ENCODE peak calls at places on chromosome 1, in nine cellular contexts. W is uterus, O is lung, Q is ascending aorta, T is tibial nerve, F is pancreas, X is BE2C, M is tibial artery, J is heart left ventricle. S is an unnamed sample. For H3K9me3, the result is how much of the 10 kb centered on the place peaks cover.

GRCh38 chr1:217526636-217527035 is 104.3 kb downstream of the GPATCH2 start:
- DNase-seq in F (no peak), X (no peak), J (no peak), T (no peak), W (no peak), O (no peak), M (no peak), Q (no peak), S (no peak)

GRCh38 chr1:237769916-237770315 is 120.8 kb downstream of the ZP4 start:
- DNase-seq in Q (no peak), O (no peak), M (no peak), W (no peak), J (no peak), T (no peak), F (no peak), X (no peak), S (no peak)

GRCh38 chr1:202807926-202808757 is at the start of gene KDM5B:
- DNase-seq in F (peak), J (peak), Q (no peak), T (no peak), M (peak), X (peak), O (peak), W (peak), S (peak)

GRCh38 chr1:208044568-208045241 is 133.8 kb upstream of the CD34 start:
- DNase-seq in T (no peak), W (no peak), Q (no peak), M (no peak), F (no peak), J (no peak), O (no peak), X (no peak), S (peak)

GRCh38 chr1:39183503-39184353 is 20.8 kb upstream of the MACF1 start:
- DNase-seq in Q (no peak), W (no peak), T (no peak), X (peak), M (no peak), J (peak), O (peak), F (no peak), S (peak)

GRCh38 chr1:210584439-210585113 is 255.9 kb downstream of the HHAT start:
- DNase-seq in X (peak), O (peak), T (peak), J (peak), Q (no peak), F (peak), M (peak), W (peak), S (peak)

GRCh38 chr1:147834189-147834588 is 68.4 kb upstream of the GJA8 start:
- DNase-seq in F (no peak), O (no peak), X (no peak), Q (no peak), T (no peak), W (no peak), M (no peak), J (no peak), S (no peak)

GRCh38 chr1:234918216-234918841 is 210.3 kb downstream of the TOMM20 start:
- DNase-seq in M (peak), W (no peak), X (no peak), O (no peak), T (no peak), J (peak), F (no peak), Q (no peak), S (peak)

GRCh38 chr1:69320679-69321310 is 246.9 kb upstream of the LRRC7 start:
- DNase-seq in J (no peak), Q (no peak), O (no peak), M (no peak), F (no peak), X (no peak), T (no peak), W (no peak), S (no peak)

GRCh38 chr1:24745711-24746582 is 700 bp downstream of the CLIC4 start:
- DNase-seq in M (peak), T (peak), X (peak), O (peak), W (peak), F (peak), Q (no peak), J (peak), S (peak)

GRCh38 chr1:23343246-23344110 is 606 bp downstream of the HNRNPR start:
- DNase-seq in Q (no peak), F (no peak), X (no peak), T (no peak), O (no peak), M (peak), J (no peak), W (no peak), S (no peak)

GRCh38 chr1:179083031-179083345 is 1.1 kb downstream of the TOR3A start:
- DNase-seq in J (no peak), W (no peak), M (no peak), X (no peak), O (no peak), T (no peak), F (no peak), Q (no peak), S (no peak)

GRCh38 chr1:8059161-8059622 is 33.1 kb upstream of the ERRFI1 start:
- DNase-seq in W (no peak), O (no peak), F (no peak), T (no peak), M (no peak), X (no peak), Q (no peak), J (no peak), S (no peak)

GRCh38 chr1:43004587-43005459 is 46.2 kb upstream of the SLC2A1 start:
- DNase-seq in O (no peak), X (no peak), F (no peak), J (no peak), T (no peak), Q (no peak), W (no peak), M (no peak), S (no peak)

GRCh38 chr1:94092210-94092613 is 28.7 kb downstream of the ABCA4 start:
- DNase-seq in T (no peak), W (no peak), X (no peak), F (no peak), Q (no peak), J (peak), O (no peak), M (no peak), S (no peak)

GRCh38 chr1:240608707-240609106 is 3.2 kb downstream of the GREM2 start:
- DNase-seq in T (no peak), M (no peak), F (no peak), W (no peak), J (no peak), X (peak), Q (no peak), O (no peak), S (no peak)

GRCh38 chr1:50275564-50275963 is 147.7 kb downstream of the DMRTA2 start:
- DNase-seq in W (no peak), Q (no peak), M (no peak), F (no peak), O (no peak), X (peak), T (no peak), J (no peak), S (no peak)

GRCh38 chr1:108819878-108820277 is 37.0 kb downstream of the AKNAD1 start:
- DNase-seq in F (no peak), J (no peak), O (no peak), Q (no peak), X (no peak), M (no peak), W (no peak), T (no peak), S (no peak)

GRCh38 chr1:170200665-170201397 is 55.1 kb downstream of the NTMT2 start:
- DNase-seq in Q (no peak), T (no peak), M (no peak), F (no peak), W (no peak), X (no peak), J (no peak), O (no peak), S (no peak)

GRCh38 chr1:18203645-18204044 is 96.0 kb downstream of the IGSF21 start:
- DNase-seq in J (no peak), Q (no peak), F (no peak), T (no peak), X (no peak), M (no peak), O (no peak), W (no peak), S (no peak)

GRCh38 chr1:234433563-234434285 is 45.3 kb downstream of the TARBP1 start:
- DNase-seq in T (no peak), O (no peak), J (no peak), F (no peak), Q (no peak), X (no peak), W (no peak), M (no peak), S (no peak)

GRCh38 chr1:243325305-243325890 is 69.6 kb downstream of the SDCCAG8 start:
- DNase-seq in M (no peak), X (peak), J (no peak), F (no peak), T (no peak), O (no peak), Q (no peak), W (no peak), S (no peak)

GRCh38 chr1:48676376-48676775 is 100.3 kb downstream of the BEND5 start:
- DNase-seq in M (no peak), F (no peak), Q (no peak), O (no peak), W (no peak), T (no peak), J (no peak), X (no peak), S (no peak)

GRCh38 chr1:232459826-232460225 is 170.1 kb downstream of the SIPA1L2 start:
- DNase-seq in Q (no peak), T (no peak), J (no peak), X (no peak), F (no peak), W (no peak), O (no peak), M (no peak), S (no peak)

GRCh38 chr1:24045766-24046165 is 65.6 kb upstream of the SRSF10 start:
- DNase-seq in O (no peak), Q (no peak), X (no peak), W (peak), J (no peak), T (no peak), M (no peak), F (no peak), S (no peak)

GRCh38 chr1:233114159-233114558 is 163.7 kb downstream of the NTPCR start:
- DNase-seq in T (no peak), Q (no peak), F (no peak), J (no peak), W (no peak), M (no peak), O (no peak), X (no peak), S (no peak)

GRCh38 chr1:94319319-94320180 is 82.2 kb upstream of the ARHGAP29 start:
- DNase-seq in J (peak), W (no peak), M (no peak), T (no peak), Q (no peak), F (no peak), X (no peak), O (no peak), S (peak)

GRCh38 chr1:99852648-99853047 is 2.5 kb downstream of the AGL start:
- DNase-seq in F (no peak), X (no peak), T (no peak), J (no peak), W (no peak), M (no peak), Q (no peak), O (no peak), S (no peak)

GRCh38 chr1:159916240-159917051 is 8.9 kb downstream of the TAGLN2 start:
- DNase-seq in M (no peak), T (no peak), O (no peak), Q (no peak), J (no peak), F (peak), X (peak), W (no peak), S (peak)

GRCh38 chr1:90391116-90391515 is 326.0 kb downstream of the BARHL2 start:
- DNase-seq in Q (no peak), W (no peak), M (no peak), J (no peak), X (no peak), O (no peak), F (no peak), T (no peak), S (no peak)

GRCh38 chr1:95287825-95288224 is 53.8 kb downstream of the RWDD3 start:
- DNase-seq in X (no peak), T (no peak), Q (no peak), M (no peak), O (no peak), W (no peak), J (no peak), F (no peak), S (no peak)

GRCh38 chr1:243601720-243602119 is 248.3 kb downstream of the AKT3 start:
- DNase-seq in T (no peak), X (no peak), Q (no peak), W (no peak), J (no peak), M (no peak), F (no peak), O (no peak), S (no peak)

GRCh38 chr1:21931171-21932093 is 5.7 kb downstream of the HSPG2 start:
- DNase-seq in T (peak), X (no peak), M (peak), Q (peak), J (peak), W (peak), F (peak), O (peak), S (peak)

GRCh38 chr1:248886237-248886895 is 19.7 kb upstream of the PGBD2 start:
- DNase-seq in Q (no peak), F (no peak), X (no peak), J (no peak), M (no peak), W (no peak), O (no peak), T (no peak), S (no peak)

GRCh38 chr1:40475268-40475667 is 1.8 kb upstream of the ZFP69 start:
- DNase-seq in W (no peak), M (no peak), J (no peak), Q (no peak), F (no peak), X (no peak), O (no peak), T (no peak), S (no peak)

DNA sequence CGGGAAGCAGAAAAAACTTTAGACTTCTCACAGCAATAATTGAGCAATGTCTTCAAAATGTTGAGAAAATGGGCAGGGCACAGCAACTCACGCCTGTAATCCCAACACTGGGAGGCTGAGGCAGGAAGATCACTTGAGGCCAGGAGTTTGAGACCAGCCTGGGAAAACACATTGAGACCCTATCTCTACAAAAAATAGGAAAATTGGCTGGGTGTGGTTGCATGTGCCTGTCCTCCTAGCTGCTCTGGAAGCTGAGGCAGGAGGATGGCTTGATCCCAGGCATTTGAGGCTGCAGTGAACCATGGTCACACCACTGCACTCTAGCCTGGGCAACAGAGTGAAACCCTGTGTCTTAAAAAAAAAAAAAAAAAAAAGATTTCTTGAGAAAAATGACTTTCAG is 7.8 kb upstream of the ZFP69 start:
- DNase-seq in Q (no peak), M (no peak), O (no peak), J (no peak), X (no peak), T (no peak), W (no peak), F (no peak), S (no peak)
- H3K9me3 ChIP-seq in Q (half or more), M (half or more), O (under half), J (under half), X (under half), T (under half), W (under half), F (under half), S (under half)

GRCh38 chr1:152823291-152823690 is 4.0 kb upstream of the LCE1A start:
- DNase-seq in M (no peak), W (no peak), F (no peak), X (no peak), Q (no peak), J (no peak), T (no peak), O (no peak), S (no peak)

GRCh38 chr1:152824964-152825363 is 2.3 kb upstream of the LCE1A start:
- DNase-seq in X (no peak), O (no peak), F (no peak), T (no peak), M (no peak), J (no peak), W (no peak), Q (no peak), S (no peak)

GRCh38 chr1:152827173-152827572 is at the start of gene LCE1A:
- DNase-seq in F (no peak), J (no peak), Q (no peak), X (no peak), M (no peak), T (no peak), O (no peak), W (no peak), S (no peak)
- H3K9me3 ChIP-seq in F (under half), J (under half), Q (under half), X (under half), M (under half), T (under half), O (under half), W (under half), S (under half)

GRCh38 chr1:2974701-2975301 is 46.5 kb upstream of the ACTRT2 start:
- DNase-seq in F (no peak), Q (no peak), M (peak), O (no peak), T (no peak), X (no peak), W (no peak), J (peak), S (no peak)
- H3K9me3 ChIP-seq in F (under half), Q (under half), M (under half), O (under half), T (under half), X (under half), W (under half), J (under half), S (under half)

GRCh38 chr1:66380452-66381212 is 153.3 kb upstream of the SGIP1 start:
- DNase-seq in J (no peak), W (no peak), T (no peak), Q (no peak), M (no peak), X (no peak), O (no peak), F (no peak), S (peak)
- H3K9me3 ChIP-seq in J (under half), W (under half), T (under half), Q (under half), M (under half), X (under half), O (under half), F (under half), S (under half)

GRCh38 chr1:4728319-4729107 is 74.1 kb downstream of the AJAP1 start:
- DNase-seq in X (no peak), J (no peak), T (no peak), M (no peak), O (no peak), F (no peak), Q (no peak), W (no peak), S (no peak)
- H3K9me3 ChIP-seq in X (under half), J (under half), T (under half), M (under half), O (under half), F (under half), Q (under half), W (under half), S (under half)